ENCODE peak calls at places on chromosome 5, in ten cellular contexts. C, X, Q, A, L, R, Y, I, M and W are unnamed samples.

GRCh38 chr5:76804266-76804665 is 14.6 kb upstream of the F2RL1 start:
- DNase-seq in C (no peak), X (no peak), Q (no peak), A (no peak), L (no peak), R (no peak), Y (no peak), I (no peak), M (no peak), W (no peak)

GRCh38 chr5:72841756-72842535 is 25.5 kb downstream of the TNPO1 start:
- DNase-seq in C (no peak), X (no peak), Q (no peak), A (no peak), L (no peak), R (no peak), Y (no peak), I (no peak), M (no peak), W (no peak)

GRCh38 chr5:74251106-74252032 is 389.2 kb downstream of the ENC1 start:
- DNase-seq in C (peak), X (no peak), Q (no peak), A (no peak), L (peak), R (peak), Y (peak), I (peak), M (peak), W (peak)

GRCh38 chr5:166926098-166926497 is 1365.3 kb upstream of the WWC1 start:
- DNase-seq in C (no peak), X (no peak), Q (no peak), A (no peak), L (no peak), R (no peak), Y (no peak), I (no peak), M (no peak), W (no peak)

GRCh38 chr5:17365756-17366155 is 132.3 kb upstream of the TAF11L2 start:
- DNase-seq in C (no peak), X (no peak), Q (no peak), A (no peak), L (peak), R (no peak), Y (no peak), I (no peak), M (peak), W (no peak)

GRCh38 chr5:135392256-135392655 is 6.8 kb downstream of the MACROH2A1 start:
- DNase-seq in C (no peak), X (peak), Q (no peak), A (no peak), L (peak), R (no peak), Y (no peak), I (no peak), M (peak), W (peak)

GRCh38 chr5:1961304-1961946 is 78.7 kb upstream of the IRX4 start:
- DNase-seq in C (no peak), X (no peak), Q (no peak), A (no peak), L (no peak), R (no peak), Y (no peak), I (no peak), M (no peak), W (no peak)

GRCh38 chr5:125480901-125481300 is 734.5 kb upstream of the ZNF608 start:
- DNase-seq in C (no peak), X (no peak), Q (no peak), A (no peak), L (no peak), R (no peak), Y (no peak), I (no peak), M (no peak), W (no peak)

GRCh38 chr5:123297866-123298265 is 125.3 kb downstream of the CEP120 start:
- DNase-seq in C (no peak), X (no peak), Q (no peak), A (no peak), L (no peak), R (no peak), Y (no peak), I (no peak), M (no peak), W (peak)

GRCh38 chr5:138694146-138694545 is 59.1 kb upstream of the CTNNA1 start:
- DNase-seq in C (no peak), X (no peak), Q (no peak), A (no peak), L (no peak), R (no peak), Y (no peak), I (no peak), M (no peak), W (no peak)

GRCh38 chr5:67647772-67648171 is 451.2 kb upstream of the CD180 start:
- DNase-seq in C (no peak), X (no peak), Q (no peak), A (no peak), L (no peak), R (no peak), Y (no peak), I (no peak), M (no peak), W (no peak)

GRCh38 chr5:1878050-1878849 is 4.5 kb downstream of the IRX4 start:
- DNase-seq in C (no peak), X (no peak), Q (peak), A (no peak), L (no peak), R (no peak), Y (no peak), I (no peak), M (no peak), W (no peak)

GRCh38 chr5:81971086-81971693 is 633 bp upstream of the ATG10 start:
- DNase-seq in C (no peak), X (peak), Q (peak), A (peak), L (peak), R (no peak), Y (no peak), I (no peak), M (no peak), W (peak)

GRCh38 chr5:20113031-20113685 is 125.2 kb upstream of the CDH18 start:
- DNase-seq in C (no peak), X (no peak), Q (no peak), A (no peak), L (no peak), R (no peak), Y (no peak), I (no peak), M (no peak), W (no peak)

GRCh38 chr5:10145922-10146321 is 103.8 kb downstream of the ATPSCKMT start:
- DNase-seq in C (peak), X (peak), Q (no peak), A (peak), L (peak), R (no peak), Y (no peak), I (no peak), M (peak), W (peak)

GRCh38 chr5:14153932-14154646 is 10.9 kb downstream of the TRIO start:
- DNase-seq in C (peak), X (peak), Q (peak), A (no peak), L (peak), R (no peak), Y (peak), I (no peak), M (peak), W (peak)

GRCh38 chr5:53170748-53171349 is 61.3 kb upstream of the MOCS2 start:
- DNase-seq in C (no peak), X (peak), Q (peak), A (peak), L (peak), R (peak), Y (no peak), I (no peak), M (peak), W (peak)

GRCh38 chr5:139076117-139076516 is 122.1 kb downstream of the SIL1 start:
- DNase-seq in C (no peak), X (no peak), Q (no peak), A (no peak), L (no peak), R (no peak), Y (no peak), I (no peak), M (no peak), W (no peak)

GRCh38 chr5:159765034-159765433 is 151.2 kb upstream of the ADRA1B start:
- DNase-seq in C (no peak), X (no peak), Q (no peak), A (no peak), L (peak), R (no peak), Y (no peak), I (no peak), M (no peak), W (no peak)

GRCh38 chr5:6733411-6734242 is 20.4 kb downstream of the TENT4A start:
- DNase-seq in C (no peak), X (no peak), Q (no peak), A (no peak), L (no peak), R (no peak), Y (no peak), I (no peak), M (no peak), W (no peak)

GRCh38 chr5:137666109-137666850 is 69.6 kb downstream of the KLHL3 start:
- DNase-seq in C (no peak), X (no peak), Q (no peak), A (no peak), L (no peak), R (no peak), Y (peak), I (no peak), M (peak), W (peak)

GRCh38 chr5:91217859-91218258 is 165.3 kb downstream of the ARRDC3 start:
- DNase-seq in C (no peak), X (no peak), Q (no peak), A (no peak), L (no peak), R (no peak), Y (no peak), I (no peak), M (no peak), W (no peak)

GRCh38 chr5:122421379-122422081 is 109.5 kb downstream of the SNCAIP start:
- DNase-seq in C (no peak), X (no peak), Q (no peak), A (no peak), L (no peak), R (no peak), Y (no peak), I (no peak), M (no peak), W (no peak)

GRCh38 chr5:67156976-67157583 is 39.5 kb downstream of the CD180 start:
- DNase-seq in C (no peak), X (no peak), Q (peak), A (peak), L (peak), R (no peak), Y (no peak), I (no peak), M (no peak), W (peak)

GRCh38 chr5:159905496-159905895 is 10.8 kb upstream of the ADRA1B start:
- DNase-seq in C (no peak), X (no peak), Q (no peak), A (no peak), L (peak), R (no peak), Y (no peak), I (peak), M (peak), W (peak)

GRCh38 chr5:79255786-79256557 is 20.0 kb downstream of the JMY start:
- DNase-seq in C (no peak), X (no peak), Q (peak), A (peak), L (peak), R (no peak), Y (no peak), I (no peak), M (no peak), W (peak)